ENCODE peak calls at places on chromosomes 5 and 9, in seven cellular contexts. Z is psoas muscle, F is ovary, I is left lung, H is right lobe of liver, N is colonic mucosa, A is spleen. R is an unnamed sample. For H3K36me3 and H3K4me1, the result is how much of the 10 kb centered on the place peaks cover.

GRCh38 chr5:36770125-36770524 is 106.4 kb upstream of the NIPBL start:
- DNase-seq in A (no peak), Z (no peak), N (no peak), H (no peak), I (no peak), F (no peak), R (no peak)

GRCh38 chr9:124706685-124707084 is 64.4 kb downstream of the NR6A1 start:
- DNase-seq in F (no peak), N (no peak), A (no peak), H (no peak), Z (no peak), I (no peak), R (no peak)

GRCh38 chr9:131799177-131799823 is 59.4 kb upstream of the RAPGEF1 start:
- DNase-seq in H (no peak), A (no peak), I (peak), N (peak), Z (peak), F (peak), R (no peak)

GRCh38 chr9:95460627-95461164 is 56.1 kb downstream of the PTCH1 start:
- DNase-seq in N (no peak), F (no peak), I (no peak), H (no peak), A (no peak), Z (no peak), R (no peak)

GRCh38 chr9:92439921-92440750 is 15.9 kb upstream of the OMD start:
- DNase-seq in Z (no peak), A (no peak), I (no peak), N (no peak), H (no peak), F (no peak), R (no peak)

GRCh38 chr5:109739741-109740140 is 50.0 kb downstream of the MAN2A1 start:
- DNase-seq in H (no peak), F (no peak), I (no peak), N (no peak), Z (no peak), A (no peak), R (no peak)

GRCh38 chr9:88458716-88459115 is 70.5 kb downstream of the SPIN1 start:
- DNase-seq in N (no peak), A (no peak), F (no peak), Z (no peak), I (no peak), H (no peak), R (no peak)

GRCh38 chr5:73654861-73655318 is 28.9 kb downstream of the ARHGEF28 start:
- DNase-seq in Z (no peak), H (no peak), F (no peak), A (no peak), N (no peak), I (no peak), R (no peak)

GRCh38 chr5:14501353-14502162 is 80.0 kb upstream of the OTULINL start:
- DNase-seq in H (no peak), N (no peak), A (no peak), I (no peak), F (no peak), Z (no peak), R (no peak)

GRCh38 chr5:50699737-50700136 is 33.3 kb downstream of the PARP8 start:
- DNase-seq in A (no peak), F (no peak), Z (no peak), I (no peak), N (no peak), H (no peak), R (no peak)

DNA sequence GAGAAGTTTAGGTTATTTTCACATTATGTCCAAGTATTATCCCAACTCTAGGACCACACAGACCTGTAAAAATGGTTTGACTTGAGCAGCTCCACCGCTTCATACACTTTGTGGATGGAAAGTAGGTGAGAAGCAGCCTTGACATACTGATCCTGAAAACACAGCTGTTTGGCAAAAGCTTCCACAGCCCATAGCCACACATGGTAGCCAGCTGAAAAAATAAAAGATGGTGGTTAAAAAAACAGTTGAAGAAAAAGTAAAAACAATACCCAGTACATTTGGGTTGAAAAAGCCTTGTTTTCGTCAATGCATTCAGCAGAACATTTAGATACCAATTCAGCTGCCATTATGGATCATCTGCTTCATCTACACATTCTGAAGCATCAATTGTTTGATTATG is 36.7 kb downstream of the GEMIN5 start:
- DNase-seq in I (no peak), N (no peak), F (no peak), H (no peak), A (no peak), Z (no peak), R (no peak)
- H3K36me3 ChIP-seq in I (half or more), N (under half), F (under half), H (under half), A (half or more), Z (under half), R (half or more)

DNA sequence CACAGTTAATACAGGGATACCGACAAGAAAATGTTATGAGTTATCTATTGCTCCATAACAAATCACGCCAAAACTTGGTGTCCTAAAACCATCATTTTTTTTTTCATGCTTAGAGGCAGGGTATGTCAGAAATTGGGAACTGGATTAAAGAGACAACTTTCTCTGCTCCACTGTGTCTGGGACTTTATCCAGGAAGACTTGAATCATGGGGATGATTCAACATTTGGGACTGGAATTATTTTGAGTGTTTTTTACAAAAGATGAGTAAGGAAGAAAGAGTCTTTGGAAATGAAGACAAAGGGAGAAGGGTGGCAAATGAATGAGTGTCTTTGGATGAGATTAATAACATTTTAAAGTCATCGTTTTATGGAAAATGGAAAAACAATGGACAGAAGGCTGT is 1883.7 kb upstream of the C9orf72 start:
- DNase-seq in Z (no peak), F (no peak), A (no peak), N (no peak), I (no peak), H (no peak), R (no peak)
- TF ChIP-seq CTCF in Z (no peak), F (no peak), A (no peak), N (no peak), I (no peak), H (no peak), R (no peak)

GRCh38 chr9:128125575-128126354 is 1.8 kb downstream of the PTGES2 start:
- DNase-seq in H (peak), I (no peak), A (peak), F (no peak), N (no peak), Z (peak), R (peak)
- H3K4me1 ChIP-seq in H (under half), I (under half), A (under half), F (under half), N (under half), Z (under half), R (under half)

DNA sequence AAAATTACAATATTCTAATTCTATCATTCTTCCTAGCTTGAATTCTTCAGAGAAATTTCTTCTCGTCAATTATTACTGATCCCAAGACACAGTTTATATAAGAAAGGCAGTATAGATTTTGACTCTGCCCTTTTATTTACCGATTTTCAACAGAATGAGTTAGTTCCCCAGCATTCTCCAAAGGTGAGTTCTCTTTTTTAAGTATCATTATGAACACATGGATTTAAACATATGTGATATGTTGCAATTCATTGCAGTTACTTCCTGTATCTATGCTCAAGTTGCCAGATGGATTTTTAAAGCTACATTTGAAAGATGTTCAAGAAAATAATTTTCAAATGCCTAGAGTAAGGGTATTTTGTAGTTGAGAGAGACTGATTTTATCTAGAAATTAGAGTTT is 8.5 kb downstream of the WDR41 start:
- DNase-seq in F (no peak), H (no peak), A (no peak), I (no peak), N (no peak), Z (no peak), R (no peak)
- H3K36me3 ChIP-seq in F (under half), H (under half), A (half or more), I (under half), N (under half), Z (under half), R (half or more)

GRCh38 chr9:69546265-69546664 is 125.9 kb downstream of the APBA1 start:
- DNase-seq in F (no peak), H (no peak), N (peak), Z (no peak), I (no peak), A (no peak), R (no peak)

GRCh38 chr9:69548676-69549075 is 123.5 kb downstream of the APBA1 start:
- DNase-seq in I (no peak), A (no peak), N (no peak), H (no peak), F (no peak), Z (no peak), R (no peak)

GRCh38 chr9:69554945-69555344 is 117.2 kb downstream of the APBA1 start:
- DNase-seq in F (no peak), I (no peak), N (no peak), Z (no peak), H (no peak), A (no peak), R (no peak)

DNA sequence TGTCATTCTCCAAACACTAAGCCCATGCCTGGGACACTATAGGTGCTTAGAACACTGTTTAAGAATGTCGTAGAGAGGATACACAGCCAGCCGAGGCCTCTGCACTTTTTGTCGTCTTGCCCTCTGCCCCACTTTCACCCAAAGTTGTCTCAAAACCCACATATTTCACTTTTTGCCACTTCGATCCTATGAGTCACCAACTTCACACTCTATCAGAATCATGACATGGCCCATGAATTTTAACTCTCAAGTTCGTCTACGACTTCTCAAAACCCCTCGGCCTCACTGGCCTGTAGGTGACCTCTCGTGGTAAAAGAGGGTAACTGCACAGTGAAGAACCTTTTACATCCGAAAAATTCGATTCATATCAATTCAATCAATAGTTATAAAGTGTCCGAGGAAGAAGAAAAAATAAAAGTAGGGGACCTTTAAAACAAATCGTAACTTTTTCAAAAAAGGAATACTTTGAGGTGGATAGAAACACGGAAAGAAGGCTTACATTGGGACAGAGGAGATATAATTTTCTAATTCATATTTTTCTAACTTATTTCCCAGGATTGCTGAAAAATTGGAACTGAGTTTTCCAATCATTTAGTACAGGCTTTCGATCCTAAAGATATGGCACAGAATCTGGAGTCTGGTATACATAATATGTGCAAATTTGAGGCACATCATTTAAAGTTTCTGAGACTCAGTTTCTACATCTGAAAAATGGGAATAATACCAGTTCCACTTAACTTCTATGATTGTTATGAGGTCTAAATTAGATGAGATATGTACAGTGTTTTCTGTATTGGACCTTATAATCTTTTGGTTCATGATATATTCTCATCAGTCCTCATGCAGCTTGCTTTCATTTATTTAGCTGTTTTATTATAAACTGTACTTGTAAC is 122.6 kb downstream of the APBA1 start:
- DNase-seq in I (no peak), Z (no peak), F (no peak), H (no peak), A (no peak), N (peak), R (no peak)
- TF ChIP-seq CTCF in I (peak), Z (peak), F (peak), H (peak), A (peak), N (peak), R (peak)

GRCh38 chr5:56845277-56845676 is 29.9 kb downstream of the MAP3K1 start:
- DNase-seq in A (no peak), H (no peak), I (no peak), F (no peak), N (no peak), Z (no peak), R (no peak)

GRCh38 chr5:56849671-56850070 is 34.3 kb downstream of the MAP3K1 start:
- DNase-seq in I (no peak), H (no peak), F (no peak), A (no peak), N (no peak), Z (no peak), R (no peak)

GRCh38 chr5:56850423-56850822 is 35.1 kb downstream of the MAP3K1 start:
- DNase-seq in F (no peak), I (no peak), Z (no peak), A (no peak), H (no peak), N (no peak), R (no peak)

GRCh38 chr5:56845904-56846479 is 30.6 kb downstream of the MAP3K1 start:
- DNase-seq in Z (no peak), F (no peak), N (no peak), H (no peak), A (no peak), I (no peak), R (no peak)

DNA sequence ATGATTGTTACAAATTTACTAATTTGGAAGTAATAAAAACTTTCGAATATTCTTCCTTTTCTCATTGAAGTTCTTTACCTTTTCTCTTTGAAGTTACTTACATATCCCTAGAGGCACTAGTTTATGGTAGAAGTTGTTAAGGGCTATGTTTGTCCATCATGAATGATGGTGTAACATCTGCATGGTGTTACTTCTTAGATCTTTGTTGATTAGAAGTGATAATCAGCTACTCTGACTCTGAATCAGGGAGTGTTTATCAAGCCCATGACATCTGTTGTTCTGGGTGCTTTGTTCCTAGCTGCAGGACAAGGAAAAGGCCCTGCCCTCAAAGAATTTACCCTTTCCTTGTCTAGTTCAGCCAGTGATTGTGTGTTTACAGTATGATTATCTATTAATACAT is 32.9 kb downstream of the MAP3K1 start:
- DNase-seq in Z (no peak), A (no peak), H (no peak), N (no peak), F (no peak), I (no peak), R (no peak)
- H3K4me1 ChIP-seq in Z (under half), A (half or more), H (under half), N (under half), F (under half), I (under half), R (under half)

GRCh38 chr5:135450328-135450727 is 1.8 kb downstream of the TIFAB start:
- DNase-seq in I (no peak), H (no peak), N (no peak), F (no peak), Z (no peak), A (no peak), R (peak)

GRCh38 chr5:135450957-135451356 is 1.2 kb downstream of the TIFAB start:
- DNase-seq in Z (no peak), F (no peak), I (no peak), H (no peak), A (no peak), N (no peak), R (peak)

GRCh38 chr5:135452366-135453030 is 347 bp upstream of the TIFAB start:
- DNase-seq in I (no peak), H (no peak), Z (no peak), N (no peak), F (no peak), A (peak), R (peak)

GRCh38 chr5:135453613-135454012 is 1.5 kb upstream of the TIFAB start:
- DNase-seq in N (no peak), F (no peak), H (no peak), A (no peak), I (no peak), Z (no peak), R (no peak)

DNA sequence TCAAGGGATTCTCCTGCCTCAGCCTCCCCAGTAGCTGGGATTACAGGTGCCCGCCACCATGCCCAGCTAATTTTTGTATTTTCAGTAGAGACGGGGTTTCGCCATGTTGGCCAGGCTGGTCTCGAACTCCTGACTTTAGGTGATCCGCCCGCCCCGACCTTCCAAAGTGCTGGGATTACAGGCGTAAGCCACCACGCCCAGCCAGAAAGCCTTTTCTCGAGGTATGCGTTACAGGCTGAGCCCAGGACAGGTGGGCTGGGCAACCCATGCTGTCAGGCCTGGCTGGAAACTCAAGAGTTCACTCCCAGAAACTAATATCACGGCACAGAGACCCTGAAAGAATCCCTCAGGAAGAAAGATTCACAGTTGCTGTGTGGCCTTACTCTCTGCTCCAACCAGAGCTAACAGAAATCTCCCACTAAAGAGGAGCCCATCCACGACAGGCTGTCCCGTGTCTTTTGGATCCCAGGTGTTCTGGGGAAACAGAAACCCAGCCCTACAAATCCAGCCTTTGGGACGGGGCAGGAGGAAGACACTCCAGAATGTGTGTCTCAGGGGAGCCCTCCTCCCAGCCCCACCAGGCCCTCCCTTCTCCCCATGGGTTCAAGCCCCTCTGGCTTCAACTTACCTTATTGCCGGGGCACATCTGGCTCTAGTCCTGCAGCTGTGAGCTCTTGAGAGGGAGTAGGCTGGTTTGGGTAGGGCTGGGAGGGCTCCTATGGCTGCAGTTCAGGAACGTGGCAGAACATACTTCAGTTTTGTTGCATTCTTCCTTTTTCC is at the start of gene TIFAB:
- DNase-seq in H (no peak), F (no peak), Z (no peak), I (no peak), A (no peak), N (no peak), R (peak)
- H3K36me3 ChIP-seq in H (under half), F (under half), Z (under half), I (under half), A (under half), N (under half), R (under half)

GRCh38 chr9:36400332-36401178 is 486 bp upstream of the RNF38 start:
- DNase-seq in I (peak), F (peak), H (peak), Z (peak), A (peak), N (peak), R (peak)
- TF ChIP-seq CTCF in I (no peak), F (no peak), H (no peak), Z (no peak), A (no peak), N (no peak), R (no peak)